ENCODE peak calls at places on chromosomes 1 and 21, in seven cellular contexts. E, R, I, L, A, O and H are unnamed samples. For H3K4me1, the result is how much of the 10 kb centered on the place peaks cover.

GRCh38 chr1:43286115-43286514 is 734 bp upstream of the C1orf210 start:
- DNase-seq in I (no peak), E (no peak), L (no peak), O (no peak), R (no peak), A (no peak), H (no peak)

GRCh38 chr1:227937531-227938145 is 10.1 kb downstream of the WNT9A start:
- DNase-seq in R (no peak), L (no peak), I (no peak), A (no peak), O (no peak), E (no peak), H (no peak)

GRCh38 chr1:184218436-184218835 is 166.9 kb downstream of the TSEN15 start:
- DNase-seq in E (no peak), L (no peak), A (no peak), R (no peak), O (no peak), I (no peak), H (no peak)

GRCh38 chr21:24160528-24160927 is 1446.8 kb downstream of the MRPL39 start:
- DNase-seq in R (no peak), L (no peak), I (no peak), E (no peak), A (peak), O (no peak), H (no peak)

GRCh38 chr1:59554011-59554673 is 257.2 kb downstream of the FGGY start:
- DNase-seq in O (peak), L (no peak), I (no peak), A (no peak), R (no peak), E (no peak), H (no peak)

GRCh38 chr1:53483170-53483569 is 24.0 kb downstream of the DMRTB1 start:
- DNase-seq in I (no peak), A (no peak), R (no peak), E (no peak), O (no peak), L (no peak), H (no peak)

GRCh38 chr1:172278478-172278877 is 142.0 kb upstream of the C1orf105 start:
- DNase-seq in I (peak), L (no peak), A (peak), O (peak), R (peak), E (no peak), H (no peak)

GRCh38 chr1:2380816-2381591 is 10.3 kb downstream of the MORN1 start:
- DNase-seq in L (no peak), R (no peak), E (no peak), I (no peak), A (no peak), O (no peak), H (peak)

GRCh38 chr1:53069663-53070327 is 7.8 kb downstream of the PODN start:
- DNase-seq in L (peak), O (no peak), A (no peak), R (no peak), E (no peak), I (peak), H (no peak)

GRCh38 chr1:161885013-161885412 is 118.9 kb downstream of the ATF6 start:
- DNase-seq in E (no peak), O (peak), R (peak), L (no peak), I (no peak), A (no peak), H (no peak)

GRCh38 chr1:172547071-172547470 is 14.1 kb downstream of the SUCO start:
- DNase-seq in E (no peak), O (peak), L (no peak), R (peak), A (no peak), I (no peak), H (no peak)

GRCh38 chr21:44858791-44859190 is 14.7 kb downstream of the PTTG1IP start:
- DNase-seq in A (no peak), I (no peak), E (no peak), R (no peak), L (no peak), O (no peak), H (no peak)

GRCh38 chr1:207857447-207857846 is 53.5 kb downstream of the CD34 start:
- DNase-seq in I (no peak), A (no peak), R (no peak), O (no peak), L (no peak), E (no peak), H (no peak)

GRCh38 chr1:43074244-43074643 is 97.8 kb downstream of the EBNA1BP2 start:
- DNase-seq in R (no peak), L (peak), O (no peak), I (no peak), A (peak), E (no peak), H (no peak)

GRCh38 chr1:159091547-159092397 is 15.2 kb upstream of the AIM2 start:
- DNase-seq in L (no peak), R (peak), I (no peak), O (peak), E (no peak), A (no peak), H (no peak)

GRCh38 chr21:36208326-36209013 is 51.8 kb downstream of the DOP1B start:
- DNase-seq in A (no peak), R (no peak), L (peak), I (no peak), E (no peak), O (no peak), H (no peak)

GRCh38 chr1:2601721-2602303 is 15.2 kb downstream of the PRXL2B start:
- DNase-seq in I (no peak), A (no peak), L (no peak), R (no peak), O (no peak), E (no peak), H (no peak)

GRCh38 chr1:246020231-246020954 is 486.7 kb downstream of the SMYD3 start:
- DNase-seq in L (no peak), A (no peak), I (no peak), R (no peak), E (no peak), O (no peak), H (no peak)

GRCh38 chr1:227889047-227889862 is 58.5 kb downstream of the WNT9A start:
- DNase-seq in R (no peak), E (no peak), O (no peak), L (peak), A (peak), I (peak), H (no peak)

GRCh38 chr1:94608142-94608851 is 66.7 kb upstream of the F3 start:
- DNase-seq in I (no peak), E (no peak), A (no peak), L (no peak), O (no peak), R (no peak), H (no peak)

GRCh38 chr1:48018799-48019198 is 21.6 kb upstream of the TRABD2B start:
- DNase-seq in I (peak), A (no peak), L (no peak), O (no peak), E (no peak), R (no peak), H (no peak)

GRCh38 chr1:61533546-61533945 is 191.4 kb downstream of the TM2D1 start:
- DNase-seq in O (no peak), E (no peak), R (no peak), L (no peak), I (no peak), A (no peak), H (peak)

GRCh38 chr1:17108360-17108759 is 10.9 kb downstream of the PADI2 start:
- DNase-seq in R (no peak), I (no peak), A (no peak), E (no peak), O (no peak), L (no peak), H (peak)

GRCh38 chr1:245614476-245614875 is 459.7 kb downstream of the KIF26B start:
- DNase-seq in I (peak), R (no peak), O (peak), E (no peak), A (no peak), L (no peak), H (no peak)

GRCh38 chr1:3156936-3157335 is 87.9 kb downstream of the PRDM16 start:
- DNase-seq in A (no peak), I (no peak), L (no peak), O (no peak), R (no peak), E (no peak), H (no peak)

GRCh38 chr1:109864960-109865611 is 45.6 kb upstream of the CSF1 start:
- DNase-seq in E (no peak), R (peak), A (no peak), O (peak), L (no peak), I (no peak), H (no peak)

GRCh38 chr1:35047188-35047858 is 15.6 kb upstream of the ZMYM6 start:
- DNase-seq in O (peak), R (peak), L (no peak), I (no peak), E (no peak), A (no peak), H (peak)

GRCh38 chr1:170307426-170307825 is 161.7 kb downstream of the NTMT2 start:
- DNase-seq in I (no peak), L (no peak), O (peak), E (no peak), A (no peak), R (peak), H (peak)

GRCh38 chr21:33428669-33429068 is 25.5 kb downstream of the IFNGR2 start:
- DNase-seq in O (no peak), I (no peak), A (no peak), E (no peak), R (no peak), L (no peak), H (no peak)
- H2AK5ac ChIP-seq in O (peak), I (no peak), A (no peak), E (no peak), R (no peak), L (no peak), H (no peak)

GRCh38 chr1:39146681-39147080 is 57.8 kb upstream of the MACF1 start:
- DNase-seq in E (no peak), L (no peak), R (no peak), O (no peak), I (no peak), A (no peak), H (no peak)
- H3K4me1 ChIP-seq in E (under half), L (under half), R (under half), O (under half), I (under half), A (under half), H (under half)

GRCh38 chr1:56495538-56495937 is 83.8 kb downstream of the PLPP3 start:
- DNase-seq in A (no peak), O (no peak), R (no peak), E (no peak), L (no peak), I (no peak), H (no peak)
- H2AK5ac ChIP-seq in A (peak), O (no peak), R (no peak), E (no peak), L (no peak), I (no peak), H (no peak)

GRCh38 chr1:26418865-26419349 is 8.3 kb downstream of the LIN28A start:
- DNase-seq in O (no peak), R (no peak), A (peak), I (peak), E (peak), L (peak), H (no peak)
- H3K4me1 ChIP-seq in O (under half), R (under half), A (under half), I (under half), E (under half), L (under half), H (under half)

GRCh38 chr1:154870117-154870571 is at the start of gene KCNN3:
- DNase-seq in I (peak), L (peak), O (peak), E (peak), A (peak), R (peak), H (peak)
- H2AK5ac ChIP-seq in I (no peak), L (no peak), O (no peak), E (peak), A (no peak), R (no peak), H (no peak)

DNA sequence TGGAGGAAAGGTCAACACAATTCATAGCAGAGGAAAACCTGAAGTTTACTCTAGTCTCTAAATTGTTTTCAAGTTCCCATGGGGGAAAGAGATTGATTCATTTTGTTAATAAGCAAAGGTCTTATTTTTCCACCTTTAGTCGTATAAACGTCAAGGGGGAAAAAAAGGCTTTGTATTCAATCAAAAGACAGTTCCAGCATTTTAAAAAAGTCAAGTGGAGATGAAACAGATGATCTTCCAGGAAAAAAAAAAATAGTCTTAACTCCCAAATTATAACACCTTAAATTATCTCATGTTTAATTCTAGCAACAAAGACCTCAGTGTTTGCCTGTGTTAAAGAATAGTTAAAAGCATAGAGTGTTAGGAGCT is 140.5 kb downstream of the TOMM20 start:
- DNase-seq in A (no peak), R (no peak), O (no peak), L (no peak), E (no peak), I (no peak), H (no peak)
- H3K4me1 ChIP-seq in A (under half), R (under half), O (under half), L (under half), E (under half), I (under half), H (under half)